ENCODE peak calls at places on chromosomes 1 and 21, in five cellular contexts. A is fibroblast of gingiva, O is adrenal gland, Y is LNCaP clone FGC, M is mesendoderm. L is an unnamed sample.

GRCh38 chr21:16186742-16187141 is 457.0 kb downstream of the USP25 start:
- DNase-seq in A (no peak), O (no peak), Y (no peak), M (no peak), L (no peak)

GRCh38 chr21:20856926-20857325 is 141.3 kb upstream of the NCAM2 start:
- DNase-seq in A (no peak), O (no peak), Y (peak; percentile 87), M (peak; percentile 33), L (no peak)

GRCh38 chr21:28875078-28875477 is 117.6 kb downstream of the LTN1 start:
- DNase-seq in A (no peak), O (no peak), Y (no peak), M (no peak), L (no peak)

GRCh38 chr1:175003521-175003920 is 3.8 kb downstream of the CACYBP start:
- DNase-seq in A (no peak), O (no peak), Y (no peak), M (no peak), L (no peak)

GRCh38 chr1:184299076-184299790 is 87.6 kb upstream of the C1orf21 start:
- DNase-seq in A (peak; percentile 73), O (no peak), Y (no peak), M (no peak), L (no peak)

GRCh38 chr1:117821382-117821755 is 108.1 kb downstream of the GDAP2 start:
- DNase-seq in A (no peak), O (no peak), Y (no peak), M (no peak), L (no peak)

GRCh38 chr21:30605968-30606367 is 5.1 kb downstream of the KRTAP22-1 start:
- DNase-seq in A (no peak), O (no peak), Y (no peak), M (peak; percentile 60), L (no peak)

GRCh38 chr1:90707363-90707710 is 9.8 kb downstream of the BARHL2 start:
- DNase-seq in A (no peak), O (peak; percentile 69), Y (peak; percentile 34), M (peak; percentile 94), L (peak; percentile 66)

GRCh38 chr1:30321216-30321910 is 402.0 kb downstream of the MATN1 start:
- DNase-seq in A (no peak), O (no peak), Y (no peak), M (no peak), L (no peak)